ENCODE peak calls at places on chromosomes 6 and 20, in eight cellular contexts. X is stimulated activated CD4-positive, alpha-beta T cell treated with anti-CD3 and anti-CD28 coated beads, Interleukin-1b, Interleukin-23, amount 100 ng/mL, for 1 hour; Y is DMS79; S is H54; G is NCI-H1417; U is AG08395; W is ureter; T is fibroblast of the conjunctiva. A is an unnamed sample.

GRCh38 chr6:1789092-1789491 is 179.4 kb downstream of the FOXC1 start:
- DNase-seq in T (no peak), X (no peak), G (no peak), S (peak), W (no peak), Y (no peak), U (no peak), A (no peak)

GRCh38 chr20:50886184-50886790 is 45.0 kb downstream of the ADNP start:
- DNase-seq in W (no peak), T (no peak), G (no peak), U (no peak), X (no peak), S (no peak), Y (peak), A (no peak)

GRCh38 chr6:17385660-17386059 is 7.7 kb upstream of the CAP2 start:
- DNase-seq in T (no peak), U (no peak), W (no peak), Y (no peak), X (no peak), S (no peak), G (no peak), A (no peak)

GRCh38 chr20:2851086-2851485 is 10.5 kb downstream of the VPS16 start:
- DNase-seq in U (no peak), W (no peak), X (no peak), T (no peak), Y (no peak), S (no peak), G (no peak), A (no peak)

GRCh38 chr20:14470977-14471642 is 133.7 kb upstream of the FLRT3 start:
- DNase-seq in U (no peak), T (no peak), X (no peak), W (no peak), Y (no peak), S (no peak), G (peak), A (no peak)

GRCh38 chr6:166910601-166911000 is 45.7 kb downstream of the RNASET2 start:
- DNase-seq in Y (no peak), W (no peak), S (no peak), U (no peak), T (no peak), X (no peak), G (no peak), A (no peak)

GRCh38 chr20:62860924-62861691 is 514 bp downstream of the TCFL5 start:
- DNase-seq in X (no peak), G (peak), S (peak), U (peak), Y (no peak), T (no peak), W (no peak), A (no peak)

GRCh38 chr6:13517116-13517515 is 29.7 kb upstream of the GFOD1 start:
- DNase-seq in Y (no peak), X (no peak), W (no peak), U (no peak), S (peak), G (no peak), T (no peak), A (no peak)

GRCh38 chr6:149045404-149045803 is 272.1 kb upstream of the TAB2 start:
- DNase-seq in G (no peak), T (no peak), W (no peak), Y (no peak), S (no peak), X (no peak), U (no peak), A (no peak)

GRCh38 chr6:149566372-149567193 is at the start of gene GINM1:
- DNase-seq in X (peak), U (peak), Y (peak), W (peak), S (peak), G (peak), T (no peak), A (peak)

GRCh38 chr20:63968136-63968927 is 1.4 kb downstream of the ZNF512B start:
- DNase-seq in S (no peak), X (no peak), T (no peak), W (no peak), U (no peak), Y (no peak), G (no peak), A (no peak)

GRCh38 chr6:32406197-32406596 is 784 bp downstream of the BTNL2 start:
- DNase-seq in X (no peak), G (no peak), S (no peak), W (no peak), U (no peak), Y (no peak), T (no peak), A (no peak)

GRCh38 chr6:149254241-149254640 is 63.3 kb upstream of the TAB2 start:
- DNase-seq in W (no peak), G (no peak), U (no peak), S (no peak), T (no peak), Y (no peak), X (no peak), A (peak)

GRCh38 chr6:72286911-72287311 is 335.0 kb upstream of the KCNQ5 start:
- DNase-seq in S (peak), Y (no peak), T (peak), X (no peak), G (no peak), W (no peak), U (peak), A (peak)

GRCh38 chr6:143778926-143779325 is 64.2 kb upstream of the LTV1 start:
- DNase-seq in W (no peak), G (no peak), X (no peak), T (no peak), Y (no peak), S (no peak), U (no peak), A (no peak)

GRCh38 chr6:1190361-1190760 is 121.5 kb upstream of the FOXQ1 start:
- DNase-seq in T (peak), U (peak), Y (no peak), S (peak), W (no peak), G (no peak), X (no peak), A (peak)

GRCh38 chr6:24775520-24776058 is 852 bp downstream of the GMNN start:
- DNase-seq in S (peak), Y (peak), U (peak), T (peak), G (no peak), W (no peak), X (no peak), A (peak)

GRCh38 chr6:106084106-106084963 is 1.8 kb upstream of the PRDM1 start:
- DNase-seq in T (peak), Y (no peak), U (peak), X (no peak), G (peak), S (no peak), W (no peak), A (no peak)

GRCh38 chr6:90610671-90611542 is 24.0 kb upstream of the MAP3K7 start:
- DNase-seq in G (peak), X (no peak), S (no peak), U (peak), T (no peak), Y (no peak), W (peak), A (no peak)

GRCh38 chr20:52242237-52243230 is 51.0 kb upstream of the ZFP64 start:
- DNase-seq in T (no peak), G (peak), U (peak), S (peak), X (no peak), W (no peak), Y (no peak), A (no peak)

GRCh38 chr20:43767686-43768474 is 41.1 kb upstream of the GTSF1L start:
- DNase-seq in W (no peak), S (peak), Y (no peak), G (no peak), X (no peak), T (no peak), U (peak), A (no peak)

GRCh38 chr6:11911535-11911934 is 100.6 kb upstream of the HIVEP1 start:
- DNase-seq in G (no peak), T (no peak), S (no peak), Y (no peak), X (no peak), U (peak), W (no peak), A (no peak)

GRCh38 chr6:162856885-162857284 is 129.1 kb downstream of the PACRG start:
- DNase-seq in G (peak), U (peak), Y (no peak), X (no peak), T (peak), W (no peak), S (peak), A (peak)

GRCh38 chr6:170462366-170463020 is 90.6 kb downstream of the PSMB1 start:
- DNase-seq in X (no peak), S (no peak), U (no peak), W (no peak), T (no peak), Y (peak), G (peak), A (no peak)

A was measured in foreskin melanocyte.